ENCODE peak calls at places on chromosome 5, in seven cellular contexts. C is heart right ventricle, V is brain microvascular endothelial cell, P is left ventricle myocardium inferior, A is tibial artery, Q is right lobe of liver, X is astrocyte. D is an unnamed sample.
A peak's percentile ranks its signal among the peaks of the same experiment; 100 is the strongest.

GRCh38 chr5:14818931-14819790 is 52.4 kb downstream of the ANKH start:
- DNase-seq in X (no peak), Q (no peak), V (peak; percentile 43), P (no peak), C (no peak), A (no peak), D (no peak)

GRCh38 chr5:67404261-67405100 is 207.9 kb upstream of the CD180 start:
- DNase-seq in Q (no peak), C (no peak), P (no peak), X (peak; percentile 70), A (no peak), V (peak; percentile 31), D (no peak)

GRCh38 chr5:37792976-37793328 is 46.9 kb downstream of the GDNF start:
- DNase-seq in A (no peak), X (peak; percentile 75), Q (no peak), C (no peak), V (peak; percentile 30), P (no peak), D (peak; percentile 49)

GRCh38 chr5:167899490-167899889 is 392.0 kb upstream of the WWC1 start:
- DNase-seq in P (no peak), Q (no peak), V (no peak), A (no peak), C (no peak), X (peak; percentile 85), D (no peak)

GRCh38 chr5:32785639-32786216 is 74.6 kb downstream of the NPR3 start:
- DNase-seq in C (no peak), A (no peak), P (no peak), Q (no peak), X (peak; percentile 93), V (peak; percentile 62), D (no peak)

GRCh38 chr5:104267282-104268015 is 704.9 kb upstream of the NUDT12 start:
- DNase-seq in V (no peak), X (no peak), P (no peak), Q (no peak), C (no peak), A (no peak), D (no peak)

GRCh38 chr5:1058988-1059883 is 50.6 kb downstream of the NKD2 start:
- DNase-seq in P (peak; percentile 16), C (no peak), A (no peak), V (no peak), Q (no peak), X (no peak), D (no peak)

GRCh38 chr5:139389701-139390638 is at the start of gene MZB1:
- DNase-seq in C (no peak), X (no peak), P (no peak), A (no peak), V (no peak), Q (no peak), D (no peak)

GRCh38 chr5:169064093-169064492 is 236.8 kb downstream of the SLIT3 start:
- DNase-seq in X (no peak), V (peak; percentile 13), A (no peak), C (peak; percentile 9), Q (no peak), P (no peak), D (no peak)

GRCh38 chr5:123209163-123210013 is 120.3 kb downstream of the PRDM6 start:
- DNase-seq in V (peak; percentile 93), P (no peak), Q (no peak), X (peak; percentile 91), A (no peak), C (no peak), D (peak; percentile 27)

GRCh38 chr5:31404325-31404724 is 127.6 kb downstream of the DROSHA start:
- DNase-seq in C (no peak), X (peak; percentile 8), V (no peak), P (no peak), A (no peak), Q (no peak), D (no peak)

GRCh38 chr5:52684056-52684455 is 103.7 kb upstream of the ITGA1 start:
- DNase-seq in C (no peak), P (no peak), X (no peak), Q (no peak), V (no peak), A (no peak), D (no peak)

GRCh38 chr5:93875693-93876092 is 134.3 kb upstream of the POU5F2 start:
- DNase-seq in A (no peak), P (no peak), C (no peak), X (no peak), Q (no peak), V (no peak), D (no peak)
- TF ChIP-seq CTCF in A (no peak), P (no peak), C (no peak), X (no peak), Q (no peak), V (peak; percentile 51), D (no peak)

DNA sequence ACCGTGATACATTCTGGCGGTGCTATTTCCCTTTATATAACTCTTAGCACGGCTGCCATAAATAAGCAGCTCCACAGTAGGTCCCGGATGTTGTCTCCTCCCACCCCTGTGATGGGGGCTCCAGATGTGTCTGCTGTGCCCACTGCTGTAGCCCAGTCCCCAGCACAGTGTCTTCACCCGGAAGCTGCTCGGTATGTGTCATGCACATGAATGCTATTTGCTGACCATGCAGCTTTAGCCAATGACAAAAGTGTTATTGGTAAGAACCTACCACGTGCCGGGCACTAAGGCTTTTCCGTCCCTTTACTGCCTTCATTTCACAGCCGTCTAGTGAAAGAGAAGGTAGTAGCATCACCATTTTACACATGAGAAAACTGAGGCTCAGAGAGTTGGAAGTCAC is 20.2 kb downstream of the HRH2 start:
- DNase-seq in X (no peak), Q (no peak), V (no peak), A (no peak), C (no peak), P (no peak), D (no peak)
- H3K27me3 ChIP-seq in X (no peaks in the 10 kb centered on the region), Q (no peaks in the 10 kb centered on the region), V (no peaks in the 10 kb centered on the region), A (no peaks in the 10 kb centered on the region), C (no peaks in the 10 kb centered on the region), P (no peaks in the 10 kb centered on the region), D (no peaks in the 10 kb centered on the region)

GRCh38 chr5:115873392-115873791 is 31.7 kb downstream of the AP3S1 start:
- DNase-seq in A (no peak), Q (no peak), C (no peak), V (peak; percentile 18), X (peak; percentile 74), P (no peak), D (no peak)

GRCh38 chr5:115872447-115872846 is 30.7 kb downstream of the AP3S1 start:
- DNase-seq in X (no peak), A (no peak), V (no peak), P (no peak), Q (no peak), C (no peak), D (no peak)

GRCh38 chr5:115875447-115875846 is 33.7 kb downstream of the AP3S1 start:
- DNase-seq in Q (no peak), V (no peak), C (no peak), X (no peak), P (no peak), A (no peak), D (no peak)
- TF ChIP-seq CTCF in Q (no peak), V (peak; percentile 46), C (peak; percentile 12), X (no peak), P (peak; percentile 36), A (no peak), D (no peak)

DNA sequence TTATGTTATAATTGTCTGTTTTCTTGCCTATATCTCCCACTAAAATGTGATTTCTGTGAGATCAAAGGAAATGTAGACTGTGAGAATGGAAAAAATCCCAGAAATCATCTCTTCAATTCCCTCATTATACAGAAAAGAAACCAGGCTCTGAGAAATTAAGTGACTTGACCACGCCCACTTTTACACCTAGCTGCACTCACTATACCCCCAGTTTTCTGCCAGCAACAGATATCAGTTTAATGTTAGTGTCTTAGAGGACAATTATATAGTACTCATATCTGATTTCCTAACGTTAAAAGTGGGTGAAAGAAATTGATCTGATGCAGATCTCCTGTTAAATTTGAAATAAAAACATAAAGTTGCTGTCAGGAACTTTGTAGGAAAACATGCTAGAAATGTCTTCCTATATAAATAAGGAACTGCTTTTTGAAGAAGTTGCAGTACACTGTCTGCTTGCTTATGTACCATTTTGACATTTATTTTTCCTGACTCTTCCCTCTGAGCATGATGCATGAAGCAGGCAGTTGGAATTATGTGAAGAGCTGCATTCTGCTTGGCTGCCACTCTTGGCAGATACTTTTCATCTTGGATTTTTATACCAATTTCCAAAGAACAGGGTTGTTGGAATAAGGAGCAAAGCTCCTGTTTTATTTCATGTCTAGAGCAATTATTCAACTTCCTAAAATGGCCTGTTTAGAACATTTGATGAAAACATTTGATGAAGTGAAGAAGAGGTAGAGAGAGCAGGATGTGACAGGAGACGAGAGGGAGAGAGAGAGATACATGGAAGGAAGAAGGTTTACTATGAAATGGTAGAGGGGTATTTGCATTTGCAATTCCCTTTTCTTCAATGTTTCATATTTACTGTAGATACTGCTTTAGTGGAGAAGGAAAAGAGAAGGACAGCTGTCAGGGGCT is 57.3 kb upstream of the RICTOR start:
- DNase-seq in A (no peak), P (no peak), Q (no peak), X (no peak), C (no peak), V (no peak), D (no peak)
- H3K27me3 ChIP-seq in A (no peaks in the 10 kb centered on the region), P (no peaks in the 10 kb centered on the region), Q (no peaks in the 10 kb centered on the region), X (no peaks in the 10 kb centered on the region), C (no peaks in the 10 kb centered on the region), V (no peaks in the 10 kb centered on the region), D (no peaks in the 10 kb centered on the region)

GRCh38 chr5:146944764-146945710 is 66.5 kb upstream of the PPP2R2B start:
- DNase-seq in A (no peak), P (no peak), V (no peak), Q (peak; percentile 46), C (no peak), X (no peak), D (no peak)

GRCh38 chr5:146948666-146949065 is 70.1 kb upstream of the PPP2R2B start:
- DNase-seq in C (no peak), P (no peak), Q (no peak), V (no peak), X (no peak), A (no peak), D (no peak)

GRCh38 chr5:146952168-146952567 is 73.6 kb upstream of the PPP2R2B start:
- DNase-seq in C (no peak), X (no peak), Q (no peak), A (no peak), V (no peak), P (no peak), D (no peak)

GRCh38 chr5:146945722-146946121 is 67.2 kb upstream of the PPP2R2B start:
- DNase-seq in V (no peak), X (no peak), A (no peak), Q (peak; percentile 61), C (no peak), P (no peak), D (no peak)

GRCh38 chr5:146947181-146947941 is 68.8 kb upstream of the PPP2R2B start:
- DNase-seq in C (no peak), A (no peak), V (no peak), P (no peak), Q (no peak), X (no peak), D (no peak)
- TF ChIP-seq CTCF in C (peak; percentile 23), A (no peak), V (peak; percentile 49), P (no peak), Q (peak; percentile 34), X (peak; percentile 23), D (peak; percentile 23)

GRCh38 chr5:175216991-175217390 is 227.0 kb downstream of the DRD1 start:
- DNase-seq in Q (no peak), A (peak; percentile 87), P (no peak), C (no peak), V (peak; percentile 24), X (peak; percentile 82), D (no peak)
- H3K27me3 ChIP-seq in Q (no peaks in the 10 kb centered on the region), A (no peaks in the 10 kb centered on the region), P (peaks cover 62% of the 10 kb centered on the region), C (peaks cover 32% of the 10 kb centered on the region), V (no peaks in the 10 kb centered on the region), X (no peaks in the 10 kb centered on the region), D (no peaks in the 10 kb centered on the region)

GRCh38 chr5:20606006-20606405 is 618.0 kb upstream of the CDH18 start:
- DNase-seq in C (no peak), A (no peak), X (no peak), Q (no peak), V (no peak), P (no peak), D (no peak)

GRCh38 chr5:20601678-20602100 is 613.7 kb upstream of the CDH18 start:
- DNase-seq in Q (no peak), A (no peak), P (no peak), C (no peak), V (peak; percentile 1), X (peak; percentile 64), D (no peak)
- TF ChIP-seq CTCF in Q (no peak), A (no peak), P (no peak), C (no peak), V (no peak), X (no peak), D (no peak)

D was measured in BJ.